ENCODE peak calls at places on chromosome 21, in four cellular contexts. S is transverse colon; C is tibial nerve; G is CD4-positive, CD25-positive, alpha-beta regulatory T cell. T is an unnamed sample. For H3K4me1, the result is how much of the 10 kb centered on the place peaks cover.

GRCh38 chr21:38806153-38806941 is 618 bp downstream of the ETS2 start:
- DNase-seq in S (peak), C (no peak), G (peak), T (no peak)

GRCh38 chr21:30345014-30345413 is 3.4 kb downstream of the KRTAP23-1 start:
- DNase-seq in S (no peak), C (no peak), G (no peak), T (no peak)

GRCh38 chr21:17257784-17258183 is 255.1 kb upstream of the CXADR start:
- DNase-seq in S (no peak), C (no peak), G (no peak), T (no peak)

GRCh38 chr21:46095106-46095719 is 2.7 kb upstream of the COL6A2 start:
- DNase-seq in S (no peak), C (no peak), G (no peak), T (no peak)

GRCh38 chr21:15437873-15438272 is 291.9 kb upstream of the USP25 start:
- DNase-seq in S (no peak), C (no peak), G (no peak), T (no peak)

GRCh38 chr21:35814858-35815619 is 245.3 kb downstream of the SETD4 start:
- DNase-seq in S (no peak), C (no peak), G (no peak), T (no peak)

GRCh38 chr21:34952701-34953100 is 96.4 kb downstream of the RUNX1 start:
- DNase-seq in S (no peak), C (no peak), G (no peak), T (no peak)

GRCh38 chr21:28442624-28443023 is 550.1 kb downstream of the LTN1 start:
- DNase-seq in S (no peak), C (no peak), G (no peak), T (no peak)

GRCh38 chr21:24955275-24955961 is 651.9 kb downstream of the MRPL39 start:
- DNase-seq in S (peak), C (no peak), G (no peak), T (no peak)

GRCh38 chr21:46000731-46001641 is 19.4 kb downstream of the COL6A1 start:
- DNase-seq in S (peak), C (no peak), G (no peak), T (no peak)

GRCh38 chr21:33451634-33452071 is 28.1 kb downstream of the TMEM50B start:
- DNase-seq in S (no peak), C (no peak), G (no peak), T (no peak)

GRCh38 chr21:46317710-46318463 is 5.8 kb downstream of the C21orf58 start:
- DNase-seq in S (peak), C (no peak), G (no peak), T (no peak)

GRCh38 chr21:31518580-31518979 is 140.9 kb upstream of the SOD1 start:
- DNase-seq in S (no peak), C (no peak), G (no peak), T (no peak)

DNA sequence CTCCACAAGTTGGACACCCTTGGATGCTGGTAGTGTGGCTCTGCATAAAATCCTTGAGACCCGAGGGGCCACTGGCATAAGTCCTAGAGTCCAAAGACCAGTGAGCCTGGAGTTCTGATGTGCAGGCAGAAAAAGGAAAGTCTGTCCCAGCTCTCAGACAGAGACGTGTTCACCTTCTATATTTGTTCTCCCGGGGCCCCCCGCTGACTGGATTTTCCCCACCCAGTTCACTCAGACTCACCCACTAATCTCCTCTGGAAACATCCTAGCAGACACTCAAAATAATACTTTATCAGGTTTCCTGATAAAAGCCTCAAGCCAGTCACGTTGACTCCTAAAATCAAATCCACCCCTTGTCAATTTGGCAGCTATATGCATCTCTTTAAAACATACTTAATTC is 1084.2 kb upstream of the NCAM2 start:
- DNase-seq in S (no peak), C (no peak), G (no peak), T (no peak)
- H3K27ac ChIP-seq in S (no peak), C (no peak), G (no peak), T (no peak)

GRCh38 chr21:41368361-41369104 is 6.7 kb downstream of the MX2 start:
- DNase-seq in S (no peak), C (no peak), G (no peak), T (no peak)

GRCh38 chr21:41364308-41364707 is 2.5 kb downstream of the MX2 start:
- DNase-seq in S (no peak), C (no peak), G (no peak), T (no peak)

GRCh38 chr21:41365377-41366107 is 3.7 kb downstream of the MX2 start:
- DNase-seq in S (no peak), C (no peak), G (no peak), T (no peak)

GRCh38 chr21:41367598-41368360 is 6.0 kb downstream of the MX2 start:
- DNase-seq in S (no peak), C (no peak), G (no peak), T (no peak)

GRCh38 chr21:41366522-41367151 is 4.8 kb downstream of the MX2 start:
- DNase-seq in S (peak), C (no peak), G (no peak), T (no peak)
- H3K4me1 ChIP-seq in S (half or more), C (under half), G (half or more), T (under half)

DNA sequence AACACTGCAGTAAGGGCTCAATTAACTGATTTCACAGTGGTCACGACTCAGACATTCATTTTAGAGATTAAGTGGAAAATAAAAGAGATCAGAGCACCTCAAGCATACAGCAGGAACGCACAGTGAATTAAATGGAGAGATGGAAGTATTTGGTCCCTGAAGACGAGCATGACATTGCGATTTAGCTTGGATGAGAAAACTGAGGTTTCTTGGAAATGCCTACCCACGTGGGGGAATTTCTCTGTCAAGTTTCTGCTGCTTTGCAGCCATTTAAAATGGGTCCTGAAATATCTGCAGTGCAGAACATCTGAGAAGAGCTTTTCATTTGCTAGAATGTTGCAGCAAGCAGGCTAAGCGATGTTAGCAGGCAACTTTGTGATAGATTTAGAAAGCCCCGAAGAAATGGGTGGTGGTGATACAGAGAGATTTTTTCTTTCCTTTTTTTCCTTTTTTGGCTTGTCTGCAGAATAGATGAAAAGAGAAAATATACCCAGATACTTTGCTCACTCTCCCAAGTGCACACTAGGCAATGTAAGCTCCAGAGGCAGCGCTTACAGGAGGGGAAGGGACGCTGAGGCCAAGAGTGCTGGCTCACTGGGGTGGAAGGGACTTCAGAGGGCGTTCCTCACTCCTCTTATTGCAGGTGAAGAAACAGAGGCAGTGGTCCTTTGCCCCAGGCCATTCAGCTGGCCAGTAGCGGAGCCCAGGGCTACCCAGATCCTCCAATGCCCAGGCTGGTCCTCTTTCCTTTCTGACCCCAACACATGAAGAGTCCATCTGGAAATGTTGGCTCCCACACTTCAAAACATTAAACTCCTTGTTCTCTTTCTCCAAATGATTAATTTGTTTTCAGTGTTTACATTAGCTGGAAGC is 257.9 kb downstream of the KCNJ6 start:
- DNase-seq in S (no peak), C (no peak), G (no peak), T (no peak)
- H3K27ac ChIP-seq in S (peak), C (peak), G (no peak), T (no peak)

DNA sequence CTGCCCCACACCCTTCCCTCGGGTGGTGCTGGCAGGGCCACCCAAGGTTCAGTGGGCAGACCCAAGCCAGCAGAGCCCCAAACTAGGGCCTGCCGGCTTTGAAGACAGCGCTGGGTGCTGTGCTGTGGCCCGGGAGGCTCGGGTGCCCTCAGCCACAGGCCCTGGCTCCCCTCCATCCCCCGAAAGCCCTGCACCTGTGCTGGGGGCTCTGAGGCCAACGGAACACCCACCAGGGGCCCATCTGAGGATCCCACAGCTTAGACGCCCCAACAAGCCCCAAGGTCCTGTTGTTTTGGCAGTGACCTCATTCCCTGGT is 8.6 kb downstream of the ITGB2 start:
- DNase-seq in S (no peak), C (no peak), G (no peak), T (no peak)
- H3K4me1 ChIP-seq in S (half or more), C (under half), G (half or more), T (under half)

T was measured in iPS DF 6.9.